ENCODE peak calls at places on chromosomes 6 and 20, in six cellular contexts. X, H, Q, T, P and L are unnamed samples. For H3K9me3 and H3K4me1, the result is how much of the 10 kb centered on the place peaks cover.

GRCh38 chr6:165760126-165760802 is 97.2 kb upstream of the PDE10A start:
- DNase-seq in Q (no peak), P (no peak), T (no peak), X (no peak), H (no peak), L (no peak)

GRCh38 chr6:113859349-113860164 is 2.4 kb downstream of the MARCKS start:
- DNase-seq in H (peak), Q (peak), X (no peak), P (peak), T (no peak), L (peak)

GRCh38 chr20:25178563-25179438 is 16.7 kb upstream of the ENTPD6 start:
- DNase-seq in P (no peak), H (peak), T (peak), X (peak), Q (peak), L (peak)

GRCh38 chr20:25197173-25197869 is 1.8 kb downstream of the ENTPD6 start:
- DNase-seq in P (no peak), T (no peak), X (no peak), Q (peak), H (no peak), L (no peak)

GRCh38 chr6:165889636-165890403 is 226.8 kb upstream of the PDE10A start:
- DNase-seq in T (peak), Q (peak), P (no peak), X (peak), H (peak), L (no peak)

GRCh38 chr20:63032861-63033634 is 26.3 kb upstream of the BHLHE23 start:
- DNase-seq in T (no peak), P (no peak), H (no peak), Q (no peak), X (peak), L (no peak)

GRCh38 chr6:45677381-45677992 is 299.8 kb upstream of the SUPT3H start:
- DNase-seq in X (peak), P (peak), T (no peak), H (peak), Q (peak), L (no peak)

GRCh38 chr6:3654898-3655297 is 96.6 kb downstream of the PXDC1 start:
- DNase-seq in X (no peak), P (no peak), H (no peak), T (no peak), Q (no peak), L (no peak)

GRCh38 chr20:8912731-8913130 is 156.2 kb upstream of the PLCB4 start:
- DNase-seq in Q (no peak), T (no peak), P (no peak), X (no peak), H (no peak), L (no peak)

GRCh38 chr6:159761873-159762680 is at the start of gene ACAT2:
- DNase-seq in X (peak), H (peak), P (peak), T (peak), Q (peak), L (peak)

GRCh38 chr6:36547646-36548400 is 544 bp upstream of the STK38 start:
- DNase-seq in Q (no peak), X (peak), H (peak), P (no peak), T (no peak), L (peak)

GRCh38 chr6:92538296-92538695 is 881.1 kb downstream of the EPHA7 start:
- DNase-seq in T (no peak), Q (no peak), P (no peak), X (no peak), H (no peak), L (no peak)

GRCh38 chr6:40706222-40706621 is 119.1 kb upstream of the LRFN2 start:
- DNase-seq in H (no peak), T (no peak), X (no peak), Q (no peak), P (no peak), L (no peak)

GRCh38 chr6:41757268-41757667 is 10.1 kb upstream of the PGC start:
- DNase-seq in Q (no peak), X (no peak), T (no peak), H (no peak), P (no peak), L (no peak)

GRCh38 chr20:39282619-39283092 is 320.5 kb downstream of the DHX35 start:
- DNase-seq in H (no peak), T (no peak), P (peak), Q (no peak), X (no peak), L (peak)

GRCh38 chr6:161918608-161919205 is 644.8 kb upstream of the AGPAT4 start:
- DNase-seq in P (no peak), X (no peak), Q (no peak), T (no peak), H (no peak), L (no peak)

GRCh38 chr20:22722840-22723239 is 138.5 kb upstream of the FOXA2 start:
- DNase-seq in H (no peak), T (no peak), P (no peak), Q (no peak), X (no peak), L (no peak)

GRCh38 chr6:111871207-111871606 is 2.0 kb downstream of the FYN start:
- DNase-seq in H (no peak), Q (no peak), T (no peak), P (no peak), X (peak), L (no peak)

GRCh38 chr6:36197739-36198221 is 1.2 kb downstream of the BRPF3 start:
- DNase-seq in T (no peak), H (peak), Q (no peak), X (no peak), P (no peak), L (peak)

GRCh38 chr6:67811239-67812037 is 823.6 kb upstream of the ADGRB3 start:
- DNase-seq in X (no peak), T (no peak), P (no peak), Q (no peak), H (no peak), L (no peak)
- H3K9me3 ChIP-seq in X (under half), T (under half), P (under half), Q (under half), H (under half), L (under half)

GRCh38 chr6:25306379-25306778 is 27.2 kb downstream of the CARMIL1 start:
- DNase-seq in T (no peak), H (no peak), P (no peak), Q (no peak), X (no peak), L (no peak)
- H3K4me1 ChIP-seq in T (under half), H (under half), P (under half), Q (under half), X (half or more), L (under half)

GRCh38 chr6:167910652-167911051 is 83.9 kb downstream of the AFDN start:
- DNase-seq in Q (no peak), H (no peak), P (no peak), X (no peak), T (no peak), L (no peak)

GRCh38 chr6:167906899-167907298 is 80.2 kb downstream of the AFDN start:
- DNase-seq in X (no peak), H (peak), Q (no peak), T (no peak), P (peak), L (no peak)

GRCh38 chr6:167904791-167905190 is 78.1 kb downstream of the AFDN start:
- DNase-seq in Q (no peak), P (no peak), X (no peak), T (no peak), H (no peak), L (no peak)

GRCh38 chr6:167910007-167910406 is 83.3 kb downstream of the AFDN start:
- DNase-seq in H (no peak), P (no peak), Q (no peak), X (no peak), T (no peak), L (no peak)

GRCh38 chr6:167907837-167908681 is 81.3 kb downstream of the AFDN start:
- DNase-seq in P (peak), X (peak), H (no peak), Q (peak), T (peak), L (no peak)
- TF ChIP-seq CTCF in P (peak), X (peak), H (no peak), Q (peak), T (peak), L (no peak)

DNA sequence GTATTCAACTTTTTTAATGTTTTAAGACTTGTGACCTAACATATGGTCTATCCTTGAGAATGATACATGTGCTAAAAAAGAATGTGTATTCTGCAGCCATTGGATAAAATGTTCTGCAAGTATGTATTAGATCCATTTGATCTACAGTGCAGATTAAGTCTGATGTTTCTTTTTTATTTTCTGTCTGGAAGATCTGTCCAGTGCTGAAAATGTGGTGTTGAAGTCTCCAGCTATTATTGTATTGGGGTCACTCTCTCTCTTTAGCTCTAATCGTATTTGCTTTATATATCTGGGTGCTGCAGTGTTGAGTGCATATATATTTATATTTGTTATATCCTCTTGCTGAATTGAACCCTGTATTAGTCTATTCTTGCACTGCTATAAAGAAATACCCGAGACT is 44.2 kb upstream of the TRIM39 start:
- DNase-seq in P (no peak), Q (no peak), H (no peak), T (no peak), X (no peak), L (no peak)
- H3K9me3 ChIP-seq in P (under half), Q (under half), H (under half), T (half or more), X (half or more), L (under half)

DNA sequence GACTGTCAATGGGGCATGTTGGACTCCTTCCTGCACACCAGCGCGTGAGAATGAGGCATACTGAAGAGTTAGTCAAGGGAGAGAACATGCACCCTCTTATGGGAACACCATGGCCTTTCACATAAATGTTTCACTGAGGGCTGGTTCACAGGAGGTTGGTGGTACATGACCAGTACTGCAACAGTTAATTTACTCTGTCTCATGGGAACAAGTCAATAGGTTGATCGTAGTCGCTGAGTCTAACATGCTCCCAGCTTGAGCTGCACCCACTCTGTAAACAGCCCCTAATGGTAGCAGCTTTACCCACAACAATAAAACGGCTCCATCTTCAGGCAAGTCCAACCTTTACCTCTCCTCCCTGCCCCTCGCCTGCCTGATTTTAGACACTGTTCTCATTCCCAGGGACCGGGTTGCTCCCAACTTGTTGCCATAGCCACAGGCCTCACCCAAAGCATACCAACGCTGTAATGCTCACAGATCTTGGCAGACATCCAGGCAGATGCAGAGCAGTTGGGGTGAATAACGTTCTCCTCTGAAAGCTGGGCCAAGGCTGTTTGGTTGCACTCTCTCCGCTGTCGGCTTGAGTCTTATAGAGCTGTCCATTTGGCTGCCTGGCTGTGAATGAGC is 111.3 kb downstream of the LY86 start:
- DNase-seq in T (no peak), X (no peak), H (peak), P (peak), Q (peak), L (peak)
- H3K4me1 ChIP-seq in T (under half), X (under half), H (under half), P (under half), Q (under half), L (under half)

DNA sequence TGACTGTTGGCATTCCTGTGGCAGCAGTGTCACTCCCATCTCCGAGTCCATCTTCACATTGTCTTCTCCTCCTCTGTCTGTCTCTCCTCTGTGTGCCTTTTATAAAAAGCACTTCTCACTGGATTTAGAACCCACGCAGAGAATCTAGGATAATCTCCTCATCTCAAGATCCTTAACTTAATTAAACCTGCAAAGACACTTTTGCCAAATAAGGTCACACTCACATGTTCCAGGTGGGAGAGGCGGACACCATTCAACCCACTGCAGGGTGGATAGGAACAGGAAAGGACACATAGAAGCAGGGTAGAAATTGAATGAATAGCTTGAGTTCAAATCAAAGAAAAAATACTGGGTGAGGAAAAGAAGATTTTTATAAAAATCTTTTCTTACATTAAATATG is 292.5 kb downstream of the PHACTR1 start:
- DNase-seq in H (no peak), X (no peak), T (no peak), P (no peak), Q (no peak), L (no peak)
- TF ChIP-seq CTCF in H (no peak), X (no peak), T (no peak), P (no peak), Q (no peak), L (no peak)

DNA sequence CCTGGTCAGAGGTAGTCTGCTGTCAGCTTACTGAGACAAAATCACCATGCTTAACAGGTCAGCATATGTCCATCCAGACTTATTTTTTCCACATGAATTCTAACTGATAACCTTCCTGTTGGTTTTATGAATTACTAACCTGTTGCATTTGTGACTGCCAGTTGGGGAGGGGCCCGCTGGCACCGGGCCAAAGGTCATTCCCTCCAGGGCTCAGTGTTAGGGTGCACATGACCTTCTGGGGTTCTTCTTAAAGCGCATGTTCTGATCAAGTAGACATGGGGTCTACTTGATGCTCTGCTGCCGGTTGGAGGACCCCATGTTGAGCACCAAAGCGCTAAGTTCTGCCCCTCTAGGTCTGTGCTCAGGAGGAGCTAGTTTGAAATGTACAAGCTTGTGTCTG is 15.6 kb downstream of the DUSP22 start:
- DNase-seq in H (no peak), P (no peak), Q (no peak), X (no peak), T (no peak), L (no peak)
- H3K9me3 ChIP-seq in H (under half), P (under half), Q (under half), X (under half), T (under half), L (under half)

DNA sequence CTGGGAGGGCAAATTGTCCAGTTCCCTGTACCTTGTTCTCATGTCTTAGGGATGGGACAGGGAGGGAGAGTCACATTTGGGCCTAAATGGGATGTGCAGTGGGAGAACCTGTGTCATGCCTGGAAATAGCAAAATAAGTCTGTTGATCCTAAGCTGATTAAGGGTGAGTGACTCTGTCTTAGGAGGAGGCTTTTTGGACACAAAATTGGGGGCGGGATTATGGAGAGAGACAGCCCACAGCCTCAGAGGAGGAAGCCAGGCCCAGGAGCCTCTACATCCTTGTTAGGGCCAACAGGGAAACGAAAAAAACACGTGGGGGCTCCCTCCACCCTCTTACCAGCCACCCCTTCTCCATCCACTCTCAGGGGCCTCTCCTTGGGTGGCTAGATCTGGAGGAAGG is 2.2 kb downstream of the KCNB1 start:
- DNase-seq in H (no peak), Q (no peak), T (no peak), P (no peak), X (no peak), L (no peak)
- H3K4me1 ChIP-seq in H (under half), Q (under half), T (under half), P (under half), X (under half), L (under half)